ENCODE peak calls at places on chromosomes 7 and 10, in seven cellular contexts. C is A549, T is endothelial cell, N is NCI-H1436, X is AML-193, K is caudate nucleus, F is substantia nigra. Y is an unnamed sample.

GRCh38 chr7:22569586-22570321 is 69.8 kb upstream of the STEAP1B start:
- DNase-seq in C (no peak), T (no peak), N (no peak), X (peak), K (no peak), F (peak), Y (peak)

GRCh38 chr7:134903073-134903790 is 83.1 kb upstream of the AGBL3 start:
- DNase-seq in C (no peak), T (no peak), N (no peak), X (no peak), K (no peak), F (no peak), Y (no peak)

GRCh38 chr7:26617066-26617465 is 247.3 kb downstream of the SKAP2 start:
- DNase-seq in C (no peak), T (no peak), N (no peak), X (no peak), K (no peak), F (no peak), Y (no peak)

GRCh38 chr10:93248583-93249227 is 175.0 kb downstream of the CYP26A1 start:
- DNase-seq in C (no peak), T (no peak), N (no peak), X (no peak), K (no peak), F (no peak), Y (no peak)

GRCh38 chr7:90594791-90595317 is 1.3 kb upstream of the CDK14 start:
- DNase-seq in C (no peak), T (peak), N (peak), X (no peak), K (no peak), F (peak), Y (peak)

GRCh38 chr10:52451817-52452216 is 137.7 kb downstream of the DKK1 start:
- DNase-seq in C (peak), T (no peak), N (no peak), X (no peak), K (no peak), F (no peak), Y (no peak)

GRCh38 chr7:8373856-8374255 is 59.6 kb upstream of the NXPH1 start:
- DNase-seq in C (no peak), T (no peak), N (no peak), X (no peak), K (no peak), F (no peak), Y (no peak)

GRCh38 chr7:38318803-38319416 is 45.5 kb upstream of the TARP start:
- DNase-seq in C (peak), T (peak), N (peak), X (peak), K (no peak), F (no peak), Y (no peak)

GRCh38 chr7:919924-920341 is 34.5 kb downstream of the ADAP1 start:
- DNase-seq in C (no peak), T (no peak), N (no peak), X (no peak), K (no peak), F (no peak), Y (no peak)

GRCh38 chr10:97454330-97455036 is 8.5 kb downstream of the ZDHHC16 start:
- DNase-seq in C (no peak), T (no peak), N (no peak), X (no peak), K (no peak), F (no peak), Y (no peak)

GRCh38 chr7:36037121-36037662 is 115.9 kb upstream of the EEPD1 start:
- DNase-seq in C (peak), T (peak), N (peak), X (no peak), K (peak), F (peak), Y (no peak)

GRCh38 chr7:103132995-103133688 is 15.8 kb downstream of the NAPEPLD start:
- DNase-seq in C (no peak), T (no peak), N (no peak), X (no peak), K (no peak), F (no peak), Y (no peak)

GRCh38 chr10:97136744-97137143 is 49.0 kb downstream of the SLIT1 start:
- DNase-seq in C (no peak), T (no peak), N (no peak), X (no peak), K (no peak), F (no peak), Y (no peak)

GRCh38 chr10:20858292-20859124 is 38.6 kb downstream of the NEBL start:
- DNase-seq in C (peak), T (no peak), N (no peak), X (peak), K (no peak), F (no peak), Y (no peak)

GRCh38 chr10:132397036-132397541 is at the start of gene PWWP2B:
- DNase-seq in C (no peak), T (peak), N (no peak), X (no peak), K (no peak), F (peak), Y (peak)

GRCh38 chr10:61397175-61397986 is 55.8 kb downstream of the TMEM26 start:
- DNase-seq in C (peak), T (no peak), N (no peak), X (peak), K (no peak), F (no peak), Y (peak)

GRCh38 chr7:107122483-107122882 is 46.3 kb upstream of the HBP1 start:
- DNase-seq in C (peak), T (no peak), N (no peak), X (no peak), K (no peak), F (no peak), Y (no peak)

GRCh38 chr10:77670817-77671443 is 33.3 kb upstream of the KCNMA1 start:
- DNase-seq in C (no peak), T (no peak), N (no peak), X (no peak), K (no peak), F (no peak), Y (no peak)

GRCh38 chr10:22315455-22316285 is 518 bp upstream of the COMMD3 start:
- DNase-seq in C (no peak), T (no peak), N (no peak), X (no peak), K (no peak), F (no peak), Y (no peak)

GRCh38 chr7:23691320-23691719 is 11.3 kb downstream of the FAM221A start:
- DNase-seq in C (no peak), T (no peak), N (no peak), X (no peak), K (no peak), F (no peak), Y (no peak)

GRCh38 chr7:158811461-158811860 is 17.8 kb downstream of the ESYT2 start:
- DNase-seq in C (peak), T (no peak), N (no peak), X (peak), K (no peak), F (no peak), Y (no peak)

GRCh38 chr7:108108131-108108530 is 22.0 kb downstream of the LAMB4 start:
- DNase-seq in C (no peak), T (no peak), N (no peak), X (no peak), K (no peak), F (no peak), Y (no peak)

GRCh38 chr7:45890125-45890901 is 2.0 kb downstream of the IGFBP1 start:
- DNase-seq in C (no peak), T (no peak), N (no peak), X (no peak), K (no peak), F (no peak), Y (no peak)

GRCh38 chr7:114819629-114820362 is 102.1 kb upstream of the MDFIC start:
- DNase-seq in C (peak), T (no peak), N (no peak), X (no peak), K (no peak), F (no peak), Y (no peak)

GRCh38 chr7:17275749-17276671 is 22.4 kb upstream of the AHR start:
- DNase-seq in C (peak), T (no peak), N (no peak), X (no peak), K (no peak), F (no peak), Y (no peak)

Y was measured in naive B cell.